ENCODE peak calls at places on chromosomes 4 and X, in five cellular contexts. Z is heart right ventricle, M is H9, I is esophagus squamous epithelium, P is K562. T is an unnamed sample. For H3K4me1, the result is how much of the 10 kb centered on the place peaks cover.

GRCh38 chr4:150004481-150004880 is 73.8 kb upstream of the DCLK2 start:
- DNase-seq in Z (no peak), M (no peak), I (no peak), P (no peak), T (no peak)

GRCh38 chrX:19672211-19672814 is 157.0 kb upstream of the MAP3K15 start:
- DNase-seq in Z (no peak), M (no peak), I (no peak), P (no peak), T (no peak)

GRCh38 chrX:136619889-136620505 is 28.0 kb upstream of the CD40LG start:
- DNase-seq in Z (no peak), M (no peak), I (no peak), P (no peak), T (no peak)

GRCh38 chrX:152245231-152245630 is 106.9 kb upstream of the MAGEA10 start:
- DNase-seq in Z (no peak), M (no peak), I (no peak), P (no peak), T (no peak)

GRCh38 chrX:123184858-123185251 is 777 bp downstream of the GRIA3 start:
- DNase-seq in Z (no peak), M (peak), I (no peak), P (no peak), T (peak)

GRCh38 chr4:150038335-150039076 is 39.7 kb upstream of the DCLK2 start:
- DNase-seq in Z (no peak), M (no peak), I (no peak), P (no peak), T (no peak)

GRCh38 chrX:142001934-142002333 is 98.2 kb downstream of the MAGEC1 start:
- DNase-seq in Z (no peak), M (no peak), I (no peak), P (no peak), T (no peak)

GRCh38 chr4:99156992-99157391 is 12.9 kb upstream of the ADH4 start:
- DNase-seq in Z (no peak), M (no peak), I (no peak), P (no peak), T (peak)

GRCh38 chr4:101277661-101278060 is 69.7 kb downstream of the PPP3CA start:
- DNase-seq in Z (no peak), M (no peak), I (no peak), P (no peak), T (no peak)

GRCh38 chrX:70970482-70970999 is 39.6 kb upstream of the SLC7A3 start:
- DNase-seq in Z (no peak), M (no peak), I (no peak), P (peak), T (no peak)

GRCh38 chrX:41332408-41332987 is 1.5 kb upstream of the DDX3X start:
- DNase-seq in Z (peak), M (no peak), I (peak), P (no peak), T (peak)

GRCh38 chr4:54152846-54153600 is 53.1 kb downstream of the GSX2 start:
- DNase-seq in Z (no peak), M (no peak), I (no peak), P (no peak), T (no peak)

GRCh38 chr4:153655928-153656327 is 28.2 kb upstream of the TLR2 start:
- DNase-seq in Z (no peak), M (no peak), I (no peak), P (no peak), T (no peak)

GRCh38 chrX:71996826-71997225 is 86.2 kb downstream of the NHSL2 start:
- DNase-seq in Z (peak), M (peak), I (no peak), P (no peak), T (no peak)

GRCh38 chr4:169116270-169116901 is 106.3 kb upstream of the CBR4 start:
- DNase-seq in Z (no peak), M (no peak), I (no peak), P (no peak), T (peak)

GRCh38 chr4:67714248-67714583 is 13.3 kb upstream of the UBA6 start:
- DNase-seq in Z (no peak), M (no peak), I (no peak), P (no peak), T (no peak)

GRCh38 chrX:102658551-102658950 is 7.3 kb downstream of the GPRASP1 start:
- DNase-seq in Z (no peak), M (no peak), I (no peak), P (no peak), T (no peak)

GRCh38 chr4:113618205-113618604 is 143.3 kb downstream of the CAMK2D start:
- DNase-seq in Z (no peak), M (no peak), I (no peak), P (no peak), T (no peak)

GRCh38 chrX:10110984-10111363 is 45.8 kb upstream of the CLCN4 start:
- DNase-seq in Z (no peak), M (no peak), I (no peak), P (no peak), T (no peak)

GRCh38 chr4:44447563-44448504 is 775 bp downstream of the KCTD8 start:
- DNase-seq in Z (peak), M (peak), I (no peak), P (no peak), T (peak)

GRCh38 chr4:30950737-30951136 is 230.6 kb downstream of the PCDH7 start:
- DNase-seq in Z (no peak), M (no peak), I (no peak), P (no peak), T (no peak)

GRCh38 chrX:8274166-8274565 is 103.1 kb upstream of the VCX2 start:
- DNase-seq in Z (no peak), M (no peak), I (no peak), P (no peak), T (no peak)

GRCh38 chrX:150761819-150762216 is 68.6 kb downstream of the MTMR1 start:
- DNase-seq in Z (no peak), M (no peak), I (no peak), P (no peak), T (no peak)

GRCh38 chrX:12798601-12799000 is 7.4 kb downstream of the PRPS2 start:
- DNase-seq in Z (no peak), M (no peak), I (no peak), P (no peak), T (no peak)

GRCh38 chr4:188109157-188109755 is at the start of gene TRIML2:
- DNase-seq in Z (no peak), M (peak), I (no peak), P (no peak), T (no peak)

GRCh38 chr4:111992604-111993151 is 152.6 kb upstream of the FAM241A start:
- DNase-seq in Z (no peak), M (no peak), I (no peak), P (no peak), T (no peak)

GRCh38 chr4:1862961-1863296 is 7.0 kb upstream of the LETM1 start:
- DNase-seq in Z (no peak), M (no peak), I (no peak), P (no peak), T (no peak)

GRCh38 chr4:171157462-171158082 is 655.6 kb upstream of the GALNTL6 start:
- DNase-seq in Z (no peak), M (peak), I (no peak), P (no peak), T (no peak)

GRCh38 chrX:72584165-72584564 is 11.5 kb upstream of the HDAC8 start:
- DNase-seq in Z (no peak), M (no peak), I (no peak), P (no peak), T (no peak)

GRCh38 chrX:154749856-154750255 is 1.0 kb downstream of the GAB3 start:
- DNase-seq in Z (no peak), M (no peak), I (no peak), P (no peak), T (no peak)

GRCh38 chrX:145751943-145752342 is 65.7 kb upstream of the SLITRK2 start:
- DNase-seq in Z (no peak), M (no peak), I (no peak), P (no peak), T (no peak)

GRCh38 chr4:112355662-112356061 is 58.5 kb downstream of the ALPK1 start:
- DNase-seq in Z (no peak), M (no peak), I (no peak), P (no peak), T (no peak)

GRCh38 chr4:25347473-25347872 is 29.6 kb upstream of the ANAPC4 start:
- DNase-seq in Z (no peak), M (no peak), I (no peak), P (no peak), T (no peak)
- H3K27ac ChIP-seq in Z (no peak), M (no peak), I (no peak), P (no peak), T (no peak)

DNA sequence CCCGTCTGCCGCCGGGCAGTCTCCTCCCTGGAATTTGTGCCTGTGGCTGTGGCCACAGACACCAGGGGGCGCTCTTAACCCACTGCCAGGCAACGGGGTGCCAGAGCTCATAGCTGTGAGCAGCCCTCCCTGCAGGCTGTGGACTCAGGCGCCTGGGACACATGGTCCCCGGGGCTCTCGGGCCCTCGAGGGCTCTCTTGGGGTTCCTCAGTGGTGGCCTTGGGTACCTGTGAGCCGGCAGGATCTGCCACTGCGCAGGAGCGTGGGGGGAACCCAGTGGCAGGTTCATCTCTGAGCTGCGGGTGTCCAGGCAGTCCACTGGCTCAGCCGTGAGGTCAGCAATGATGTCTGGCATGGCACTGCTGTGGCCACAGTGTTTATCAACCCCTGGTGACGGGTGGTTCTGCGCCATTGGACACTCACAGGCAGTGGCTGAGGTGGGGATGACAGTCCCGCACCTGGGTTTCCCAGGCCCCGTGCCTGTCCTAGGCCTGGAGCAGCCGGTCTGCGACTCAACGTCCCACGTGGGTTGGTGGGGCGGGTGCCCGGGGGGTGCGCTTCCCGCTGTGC is 37.2 kb downstream of the PCGF3 start:
- DNase-seq in Z (peak), M (peak), I (no peak), P (peak), T (peak)
- H3K4me1 ChIP-seq in Z (under half), M (under half), I (under half), P (under half), T (under half)

DNA sequence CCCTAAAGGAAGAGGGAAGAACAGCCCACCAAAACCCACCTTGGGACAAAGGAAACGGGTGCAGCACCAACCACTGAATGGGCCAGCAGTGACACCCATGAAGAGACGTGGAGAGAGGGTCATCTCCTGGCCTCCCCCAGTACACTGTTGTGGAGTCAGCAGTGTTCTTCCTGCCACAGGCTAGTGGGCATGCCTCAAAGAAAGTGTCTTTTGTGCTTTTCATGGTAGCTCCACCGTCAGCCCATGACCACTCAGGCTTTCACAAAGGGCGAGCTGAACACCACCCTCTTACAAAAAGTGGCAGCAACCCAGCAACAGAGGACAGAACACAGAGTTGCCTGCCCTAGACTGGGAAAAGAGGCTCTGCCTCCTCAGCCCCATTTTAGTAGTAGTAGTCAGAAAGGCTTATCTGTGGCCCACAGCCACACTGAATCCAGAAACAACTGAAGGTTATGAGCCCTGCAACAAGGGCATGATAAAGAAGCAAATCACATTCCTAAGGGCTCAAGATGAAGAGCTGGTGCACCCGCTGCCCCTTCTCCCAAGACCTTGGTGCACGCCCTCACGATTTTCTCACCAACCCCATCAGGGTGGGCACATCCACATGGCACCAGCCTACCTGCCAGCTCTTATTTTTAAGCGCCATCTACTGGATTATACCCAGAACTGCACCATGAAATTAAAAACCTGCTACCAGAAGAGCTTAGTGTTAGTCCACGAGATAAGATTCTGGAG is 53.1 kb downstream of the RAB28 start:
- DNase-seq in Z (no peak), M (no peak), I (no peak), P (no peak), T (peak)
- TF ChIP-seq CTCF in Z (no peak), M (peak), I (no peak), P (peak), T (no peak)

GRCh38 chr4:184451726-184452125 is 22.6 kb downstream of the IRF2 start:
- DNase-seq in Z (no peak), M (no peak), I (no peak), P (peak), T (no peak)
- H3K27ac ChIP-seq in Z (peak), M (no peak), I (no peak), P (no peak), T (no peak)

GRCh38 chr4:151206241-151207005 is 70.5 kb upstream of the PRSS48 start:
- DNase-seq in Z (no peak), M (no peak), I (no peak), P (no peak), T (no peak)
- H3K4me1 ChIP-seq in Z (under half), M (under half), I (half or more), P (under half), T (under half)

GRCh38 chr4:2937986-2938385 is 25.2 kb downstream of the NOP14 start:
- DNase-seq in Z (no peak), M (no peak), I (no peak), P (no peak), T (peak)
- TF ChIP-seq CTCF in Z (no peak), M (no peak), I (no peak), P (no peak), T (no peak)

GRCh38 chr4:58313444-58313843 is 1203.3 kb upstream of the IGFBP7 start:
- DNase-seq in Z (no peak), M (no peak), I (no peak), P (no peak), T (no peak)
- H3K27ac ChIP-seq in Z (no peak), M (no peak), I (no peak), P (no peak), T (no peak)

DNA sequence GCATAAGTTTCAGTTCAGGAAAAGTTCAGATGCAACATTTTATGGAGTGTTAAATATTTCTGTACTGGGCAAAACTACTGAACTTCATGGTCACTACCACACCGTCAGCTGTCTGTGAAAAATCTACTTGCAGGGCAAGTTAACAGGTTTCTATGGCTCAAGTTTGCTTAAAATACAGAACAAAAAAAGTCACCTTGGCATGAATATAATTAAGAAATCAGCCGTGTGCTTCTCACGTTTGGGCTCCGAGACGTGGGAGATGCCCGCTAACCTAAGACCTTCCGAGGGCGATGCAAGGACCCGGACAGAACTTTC is 633 bp downstream of the TAPT1 start:
- DNase-seq in Z (no peak), M (no peak), I (no peak), P (no peak), T (no peak)
- H3K4me1 ChIP-seq in Z (under half), M (under half), I (half or more), P (under half), T (under half)